ENCODE peak calls at places on chromosome 9, in five cellular contexts. One of them, this sample, is unnamed. For H3K27me3, the result is how much of the 10 kb centered on the place peaks cover.

GRCh38 chr9:131291795-131292315 is 2.3 kb downstream of the PLPP7 start:
- DNase-seq in transverse colon: no peak
- DNase-seq in upper lobe of right lung: no peak
- DNase-seq in CD8-positive, alpha-beta memory T cell: no peak
- DNase-seq in astrocyte: no peak
- DNase-seq in this sample: no peak

GRCh38 chr9:87760534-87760933 is 34.6 kb downstream of the CTSL start:
- DNase-seq in transverse colon: no peak
- DNase-seq in upper lobe of right lung: no peak
- DNase-seq in CD8-positive, alpha-beta memory T cell: no peak
- DNase-seq in astrocyte: no peak
- DNase-seq in this sample: no peak

GRCh38 chr9:123735376-123735775 is 194.6 kb downstream of the DENND1A start:
- DNase-seq in transverse colon: no peak
- DNase-seq in upper lobe of right lung: no peak
- DNase-seq in CD8-positive, alpha-beta memory T cell: no peak
- DNase-seq in astrocyte: no peak
- DNase-seq in this sample: no peak

GRCh38 chr9:4344946-4345345 is 45.1 kb upstream of the GLIS3 start:
- DNase-seq in transverse colon: no peak
- DNase-seq in upper lobe of right lung: no peak
- DNase-seq in CD8-positive, alpha-beta memory T cell: no peak
- DNase-seq in astrocyte: no peak
- DNase-seq in this sample: peak

GRCh38 chr9:114721491-114722362 is 39.7 kb upstream of the TEX48 start:
- DNase-seq in transverse colon: no peak
- DNase-seq in upper lobe of right lung: no peak
- DNase-seq in CD8-positive, alpha-beta memory T cell: no peak
- DNase-seq in astrocyte: no peak
- DNase-seq in this sample: no peak

GRCh38 chr9:14147738-14148137 is 166.2 kb downstream of the NFIB start:
- DNase-seq in transverse colon: no peak
- DNase-seq in upper lobe of right lung: no peak
- DNase-seq in CD8-positive, alpha-beta memory T cell: no peak
- DNase-seq in astrocyte: no peak
- DNase-seq in this sample: no peak

GRCh38 chr9:27460225-27461023 is 63.7 kb upstream of the IFNK start:
- DNase-seq in transverse colon: no peak
- DNase-seq in upper lobe of right lung: no peak
- DNase-seq in CD8-positive, alpha-beta memory T cell: no peak
- DNase-seq in astrocyte: no peak
- DNase-seq in this sample: no peak

GRCh38 chr9:106718996-106719395 is 144.0 kb upstream of the ZNF462 start:
- DNase-seq in transverse colon: no peak
- DNase-seq in upper lobe of right lung: no peak
- DNase-seq in CD8-positive, alpha-beta memory T cell: no peak
- DNase-seq in astrocyte: peak
- DNase-seq in this sample: no peak

GRCh38 chr9:5110867-5111681 is 74.4 kb downstream of the INSL6 start:
- DNase-seq in transverse colon: no peak
- DNase-seq in upper lobe of right lung: peak
- DNase-seq in CD8-positive, alpha-beta memory T cell: no peak
- DNase-seq in astrocyte: no peak
- DNase-seq in this sample: no peak

GRCh38 chr9:131701789-131702337 is 38.0 kb downstream of the RAPGEF1 start:
- DNase-seq in transverse colon: no peak
- DNase-seq in upper lobe of right lung: no peak
- DNase-seq in CD8-positive, alpha-beta memory T cell: no peak
- DNase-seq in astrocyte: peak
- DNase-seq in this sample: no peak

GRCh38 chr9:113220467-113221002 is 542 bp downstream of the FKBP15 start:
- DNase-seq in transverse colon: no peak
- DNase-seq in upper lobe of right lung: no peak
- DNase-seq in CD8-positive, alpha-beta memory T cell: no peak
- DNase-seq in astrocyte: no peak
- DNase-seq in this sample: no peak

GRCh38 chr9:4620046-4620765 is 41.9 kb upstream of the PLPP6 start:
- DNase-seq in transverse colon: no peak
- DNase-seq in upper lobe of right lung: no peak
- DNase-seq in CD8-positive, alpha-beta memory T cell: no peak
- DNase-seq in astrocyte: no peak
- DNase-seq in this sample: peak

GRCh38 chr9:79671558-79671957 is 99.8 kb downstream of the TLE4 start:
- DNase-seq in transverse colon: no peak
- DNase-seq in upper lobe of right lung: no peak
- DNase-seq in CD8-positive, alpha-beta memory T cell: no peak
- DNase-seq in astrocyte: no peak
- DNase-seq in this sample: no peak

GRCh38 chr9:134950404-134950760 is 32.7 kb upstream of the FCN1 start:
- DNase-seq in transverse colon: no peak
- DNase-seq in upper lobe of right lung: peak
- DNase-seq in CD8-positive, alpha-beta memory T cell: no peak
- DNase-seq in astrocyte: no peak
- DNase-seq in this sample: no peak

GRCh38 chr9:129720865-129721545 is 31.8 kb downstream of the PTGES start:
- DNase-seq in transverse colon: no peak
- DNase-seq in upper lobe of right lung: no peak
- DNase-seq in CD8-positive, alpha-beta memory T cell: no peak
- DNase-seq in astrocyte: no peak
- DNase-seq in this sample: no peak

GRCh38 chr9:105969672-105970071 is 275.3 kb downstream of the TMEM38B start:
- DNase-seq in transverse colon: no peak
- DNase-seq in upper lobe of right lung: no peak
- DNase-seq in CD8-positive, alpha-beta memory T cell: no peak
- DNase-seq in astrocyte: no peak
- DNase-seq in this sample: no peak

GRCh38 chr9:79001012-79001411 is 570.8 kb upstream of the TLE4 start:
- DNase-seq in transverse colon: no peak
- DNase-seq in upper lobe of right lung: no peak
- DNase-seq in CD8-positive, alpha-beta memory T cell: no peak
- DNase-seq in astrocyte: no peak
- DNase-seq in this sample: no peak

GRCh38 chr9:23784962-23785361 is 41.1 kb downstream of the ELAVL2 start:
- DNase-seq in transverse colon: no peak
- DNase-seq in upper lobe of right lung: no peak
- DNase-seq in CD8-positive, alpha-beta memory T cell: no peak
- DNase-seq in astrocyte: no peak
- DNase-seq in this sample: no peak

GRCh38 chr9:76688471-76689238 is 75.6 kb upstream of the PCA3 start:
- DNase-seq in transverse colon: no peak
- DNase-seq in upper lobe of right lung: no peak
- DNase-seq in CD8-positive, alpha-beta memory T cell: no peak
- DNase-seq in astrocyte: no peak
- DNase-seq in this sample: no peak

GRCh38 chr9:131727795-131728545 is 11.9 kb downstream of the RAPGEF1 start:
- DNase-seq in transverse colon: no peak
- DNase-seq in upper lobe of right lung: no peak
- DNase-seq in CD8-positive, alpha-beta memory T cell: no peak
- DNase-seq in astrocyte: peak
- DNase-seq in this sample: no peak

GRCh38 chr9:95313010-95313498 is 4.5 kb downstream of the FANCC start:
- DNase-seq in transverse colon: peak
- DNase-seq in upper lobe of right lung: peak
- DNase-seq in CD8-positive, alpha-beta memory T cell: no peak
- DNase-seq in astrocyte: peak
- DNase-seq in this sample: no peak

GRCh38 chr9:91809581-91810285 is 140.3 kb downstream of the ROR2 start:
- DNase-seq in transverse colon: no peak
- DNase-seq in upper lobe of right lung: no peak
- DNase-seq in CD8-positive, alpha-beta memory T cell: no peak
- DNase-seq in astrocyte: peak
- DNase-seq in this sample: no peak

DNA sequence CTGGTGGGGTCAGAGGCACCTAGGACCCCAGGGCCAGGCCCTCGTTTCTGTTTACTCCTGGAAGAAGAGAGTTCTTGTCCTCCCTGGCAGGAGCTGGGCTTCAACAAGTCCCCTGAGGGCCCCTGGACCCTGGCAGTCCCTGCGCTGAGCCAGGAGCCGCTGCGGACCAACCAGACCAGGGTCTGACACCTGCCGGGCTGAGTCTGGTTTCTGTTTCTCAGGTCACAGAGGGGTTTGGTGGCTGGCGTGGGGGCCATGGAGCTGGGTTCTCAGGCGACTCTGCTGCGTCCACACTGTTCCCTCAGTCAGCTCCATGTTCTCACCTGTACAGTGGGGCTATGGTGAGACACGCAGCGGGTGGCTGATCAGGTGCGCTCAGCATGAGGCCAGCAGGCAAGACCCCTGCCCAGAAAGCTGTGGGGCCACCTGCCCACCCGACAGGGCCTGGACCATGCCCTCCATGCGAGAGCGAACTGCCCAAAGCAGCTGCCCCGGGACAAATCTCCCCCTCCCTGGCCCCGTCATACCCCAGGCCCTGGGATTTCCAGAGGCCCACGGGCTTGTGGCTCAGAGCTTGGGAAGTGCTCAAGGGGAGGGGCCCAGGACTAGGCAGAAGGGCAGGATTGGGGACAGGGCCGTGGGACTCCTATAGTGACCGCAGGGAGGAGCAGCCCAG is 17.9 kb upstream of the NOTCH1 start:
- DNase-seq in transverse colon: no peak
- DNase-seq in upper lobe of right lung: no peak
- DNase-seq in CD8-positive, alpha-beta memory T cell: no peak
- DNase-seq in astrocyte: no peak
- DNase-seq in this sample: no peak
- H3K27ac ChIP-seq in transverse colon: peak
- H3K27ac ChIP-seq in upper lobe of right lung: peak
- H3K27ac ChIP-seq in CD8-positive, alpha-beta memory T cell: no peak
- H3K27ac ChIP-seq in astrocyte: no peak
- H3K27ac ChIP-seq in this sample: no peak

GRCh38 chr9:6645153-6646027 is at the start of gene GLDC:
- DNase-seq in transverse colon: peak
- DNase-seq in upper lobe of right lung: peak
- DNase-seq in CD8-positive, alpha-beta memory T cell: peak
- DNase-seq in astrocyte: no peak
- DNase-seq in this sample: peak
- H3K27me3 ChIP-seq in transverse colon: half or more
- H3K27me3 ChIP-seq in upper lobe of right lung: under half
- H3K27me3 ChIP-seq in CD8-positive, alpha-beta memory T cell: under half
- H3K27me3 ChIP-seq in astrocyte: under half
- H3K27me3 ChIP-seq in this sample: under half

DNA sequence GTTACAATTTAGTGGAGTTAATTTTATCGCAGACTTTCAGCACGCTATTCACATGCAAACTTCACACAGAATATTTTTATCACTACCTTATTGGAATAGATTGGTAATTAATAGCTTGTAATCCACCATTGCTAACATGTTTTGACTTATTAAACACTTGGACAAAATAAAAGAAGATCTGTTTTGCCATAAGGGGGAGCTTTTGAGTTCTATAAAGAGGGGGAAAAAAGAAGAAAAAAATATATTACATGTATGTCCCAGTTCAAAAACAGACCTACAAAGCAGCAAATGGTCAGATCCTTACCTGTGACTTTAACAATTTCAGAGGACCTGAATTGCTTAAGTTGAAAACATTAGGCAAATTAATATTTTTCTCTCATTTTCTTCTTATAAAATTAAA is 1.2 kb upstream of the PAPPA start:
- DNase-seq in transverse colon: no peak
- DNase-seq in upper lobe of right lung: no peak
- DNase-seq in CD8-positive, alpha-beta memory T cell: no peak
- DNase-seq in astrocyte: no peak
- DNase-seq in this sample: no peak
- H3K27ac ChIP-seq in transverse colon: peak
- H3K27ac ChIP-seq in upper lobe of right lung: peak
- H3K27ac ChIP-seq in CD8-positive, alpha-beta memory T cell: no peak
- H3K27ac ChIP-seq in astrocyte: peak
- H3K27ac ChIP-seq in this sample: no peak

GRCh38 chr9:982660-983240 is 6.3 kb downstream of the DMRT3 start:
- DNase-seq in transverse colon: no peak
- DNase-seq in upper lobe of right lung: no peak
- DNase-seq in CD8-positive, alpha-beta memory T cell: no peak
- DNase-seq in astrocyte: no peak
- DNase-seq in this sample: no peak
- H3K27me3 ChIP-seq in transverse colon: half or more
- H3K27me3 ChIP-seq in upper lobe of right lung: half or more
- H3K27me3 ChIP-seq in CD8-positive, alpha-beta memory T cell: under half
- H3K27me3 ChIP-seq in astrocyte: under half
- H3K27me3 ChIP-seq in this sample: under half

GRCh38 chr9:127801955-127802575 is 617 bp upstream of the FPGS start:
- DNase-seq in transverse colon: no peak
- DNase-seq in upper lobe of right lung: no peak
- DNase-seq in CD8-positive, alpha-beta memory T cell: no peak
- DNase-seq in astrocyte: no peak
- DNase-seq in this sample: no peak
- H3K27ac ChIP-seq in transverse colon: peak
- H3K27ac ChIP-seq in upper lobe of right lung: peak
- H3K27ac ChIP-seq in CD8-positive, alpha-beta memory T cell: peak
- H3K27ac ChIP-seq in astrocyte: no peak
- H3K27ac ChIP-seq in this sample: peak

GRCh38 chr9:133534346-133535284 is at the start of gene ADAMTSL2:
- DNase-seq in transverse colon: peak
- DNase-seq in upper lobe of right lung: peak
- DNase-seq in CD8-positive, alpha-beta memory T cell: no peak
- DNase-seq in astrocyte: peak
- DNase-seq in this sample: no peak
- H3K27me3 ChIP-seq in transverse colon: under half
- H3K27me3 ChIP-seq in upper lobe of right lung: under half
- H3K27me3 ChIP-seq in CD8-positive, alpha-beta memory T cell: under half
- H3K27me3 ChIP-seq in astrocyte: under half
- H3K27me3 ChIP-seq in this sample: under half

This sample was measured in CD4-positive, alpha-beta memory T cell.